ENCODE peak calls at places on chromosomes 16 and 17, in eight cellular contexts. I is dorsolateral prefrontal cortex; E is coronary artery; L is CD8-positive, alpha-beta memory T cell; Z is A549; V is OCI-LY7; N is body of pancreas; H is right lobe of liver. B is an unnamed sample.

GRCh38 chr17:29078183-29079045 is 35.5 kb downstream of the PIPOX start:
- DNase-seq in I (no peak), E (no peak), L (no peak), Z (no peak), V (no peak), N (no peak), H (no peak), B (peak)

GRCh38 chr16:89918453-89919347 is at the start of gene MC1R:
- DNase-seq in I (no peak), E (no peak), L (no peak), Z (peak), V (peak), N (no peak), H (peak), B (peak)

GRCh38 chr16:68062910-68063393 is 22.2 kb upstream of the NFATC3 start:
- DNase-seq in I (no peak), E (no peak), L (no peak), Z (no peak), V (no peak), N (no peak), H (no peak), B (no peak)

GRCh38 chr17:2707721-2708584 is 3.6 kb downstream of the CLUH start:
- DNase-seq in I (no peak), E (peak), L (no peak), Z (peak), V (peak), N (peak), H (peak), B (peak)

GRCh38 chr16:87945351-87946042 is 5.7 kb upstream of the BANP start:
- DNase-seq in I (peak), E (no peak), L (no peak), Z (peak), V (peak), N (peak), H (no peak), B (peak)

GRCh38 chr17:81648707-81649085 is 7.6 kb downstream of the PDE6G start:
- DNase-seq in I (no peak), E (no peak), L (no peak), Z (no peak), V (no peak), N (no peak), H (no peak), B (no peak)

GRCh38 chr17:45003877-45004276 is 35.8 kb upstream of the C1QL1 start:
- DNase-seq in I (no peak), E (no peak), L (no peak), Z (no peak), V (no peak), N (no peak), H (no peak), B (no peak)

GRCh38 chr16:67860589-67861398 is 12.1 kb upstream of the EDC4 start:
- DNase-seq in I (no peak), E (no peak), L (no peak), Z (peak), V (no peak), N (no peak), H (no peak), B (no peak)

GRCh38 chr16:55039042-55039441 is 108.4 kb downstream of the IRX5 start:
- DNase-seq in I (no peak), E (no peak), L (no peak), Z (no peak), V (no peak), N (no peak), H (no peak), B (no peak)

GRCh38 chr16:65122974-65123845 is 1.3 kb upstream of the CDH11 start:
- DNase-seq in I (peak), E (peak), L (no peak), Z (no peak), V (no peak), N (no peak), H (no peak), B (peak)

GRCh38 chr16:4724661-4725270 is 9.3 kb downstream of the ANKS3 start:
- DNase-seq in I (no peak), E (no peak), L (no peak), Z (no peak), V (no peak), N (no peak), H (no peak), B (peak)

GRCh38 chr17:64491034-64491860 is 5.6 kb downstream of the POLG2 start:
- DNase-seq in I (no peak), E (no peak), L (peak), Z (peak), V (peak), N (peak), H (no peak), B (peak)

GRCh38 chr17:17819561-17819995 is 17.2 kb downstream of the SREBF1 start:
- DNase-seq in I (peak), E (no peak), L (peak), Z (peak), V (no peak), N (peak), H (peak), B (peak)

GRCh38 chr17:40803617-40804082 is 3.9 kb upstream of the KRT28 start:
- DNase-seq in I (peak), E (no peak), L (peak), Z (peak), V (peak), N (peak), H (peak), B (peak)

GRCh38 chr16:52552643-52553042 is 5.7 kb upstream of the TOX3 start:
- DNase-seq in I (no peak), E (no peak), L (no peak), Z (peak), V (no peak), N (no peak), H (no peak), B (no peak)

GRCh38 chr17:81487487-81488275 is 24.9 kb downstream of the ACTG1 start:
- DNase-seq in I (no peak), E (no peak), L (peak), Z (peak), V (peak), N (peak), H (peak), B (no peak)

GRCh38 chr17:6789146-6789545 is 13.1 kb downstream of the FBXO39 start:
- DNase-seq in I (no peak), E (no peak), L (no peak), Z (no peak), V (no peak), N (no peak), H (no peak), B (no peak)

GRCh38 chr17:28946239-28946638 is 5.1 kb downstream of the PHF12 start:
- DNase-seq in I (no peak), E (no peak), L (no peak), Z (no peak), V (no peak), N (no peak), H (no peak), B (no peak)

GRCh38 chr17:35372846-35373531 is 432 bp downstream of the SLFN11 start:
- DNase-seq in I (no peak), E (no peak), L (peak), Z (no peak), V (no peak), N (peak), H (no peak), B (peak)

GRCh38 chr17:80025140-80025539 is 10.5 kb downstream of the TBC1D16 start:
- DNase-seq in I (no peak), E (no peak), L (no peak), Z (no peak), V (no peak), N (no peak), H (no peak), B (peak)

GRCh38 chr17:6643460-6644125 is 2.7 kb downstream of the TXNDC17 start:
- DNase-seq in I (no peak), E (no peak), L (no peak), Z (no peak), V (no peak), N (no peak), H (no peak), B (no peak)

GRCh38 chr17:32527146-32527545 is 40.4 kb downstream of the CDK5R1 start:
- DNase-seq in I (no peak), E (no peak), L (no peak), Z (no peak), V (no peak), N (no peak), H (no peak), B (no peak)

GRCh38 chr16:1941924-1942809 is 832 bp downstream of the MSRB1 start:
- DNase-seq in I (no peak), E (no peak), L (no peak), Z (no peak), V (peak), N (peak), H (peak), B (no peak)

GRCh38 chr17:70437656-70438055 is 268.3 kb downstream of the KCNJ2 start:
- DNase-seq in I (no peak), E (no peak), L (no peak), Z (no peak), V (no peak), N (no peak), H (no peak), B (no peak)

GRCh38 chr17:21573961-21574610 is 118.2 kb upstream of the KCNJ18 start:
- DNase-seq in I (peak), E (no peak), L (no peak), Z (no peak), V (no peak), N (peak), H (no peak), B (no peak)

GRCh38 chr17:80034654-80034976 is 1.1 kb downstream of the TBC1D16 start:
- DNase-seq in I (no peak), E (no peak), L (no peak), Z (no peak), V (no peak), N (no peak), H (no peak), B (no peak)

GRCh38 chr17:64418506-64419339 is 28.1 kb upstream of the PECAM1 start:
- DNase-seq in I (no peak), E (no peak), L (no peak), Z (peak), V (peak), N (peak), H (no peak), B (peak)

GRCh38 chr17:63694974-63695773 is 4.8 kb downstream of the LIMD2 start:
- DNase-seq in I (no peak), E (no peak), L (no peak), Z (no peak), V (peak), N (no peak), H (no peak), B (no peak)

GRCh38 chr16:16124974-16125373 is 98.3 kb downstream of the ABCC6 start:
- DNase-seq in I (no peak), E (no peak), L (no peak), Z (no peak), V (no peak), N (no peak), H (no peak), B (no peak)

GRCh38 chr17:60138769-60139437 is 10.9 kb upstream of the CA4 start:
- DNase-seq in I (peak), E (no peak), L (no peak), Z (no peak), V (no peak), N (no peak), H (peak), B (no peak)

GRCh38 chr17:54919456-54919855 is 18.8 kb downstream of the TOM1L1 start:
- DNase-seq in I (no peak), E (no peak), L (no peak), Z (no peak), V (no peak), N (no peak), H (no peak), B (no peak)

GRCh38 chr17:82487898-82488297 is 29.4 kb downstream of the NARF start:
- DNase-seq in I (no peak), E (no peak), L (no peak), Z (no peak), V (no peak), N (no peak), H (no peak), B (no peak)

GRCh38 chr17:64781013-64781392 is 118.9 kb upstream of the SMURF2 start:
- DNase-seq in I (no peak), E (no peak), L (no peak), Z (no peak), V (no peak), N (no peak), H (no peak), B (no peak)

GRCh38 chr16:18049454-18050133 is 286.9 kb downstream of the NPIPA8 start:
- DNase-seq in I (no peak), E (no peak), L (no peak), Z (no peak), V (no peak), N (no peak), H (no peak), B (no peak)

GRCh38 chr17:58516644-58517377 is 2.4 kb upstream of the MTMR4 start:
- DNase-seq in I (no peak), E (peak), L (no peak), Z (no peak), V (no peak), N (no peak), H (peak), B (no peak)

GRCh38 chr17:49742256-49742655 is 21.7 kb downstream of the FAM117A start:
- DNase-seq in I (no peak), E (no peak), L (no peak), Z (no peak), V (peak), N (no peak), H (no peak), B (no peak)

DNA sequence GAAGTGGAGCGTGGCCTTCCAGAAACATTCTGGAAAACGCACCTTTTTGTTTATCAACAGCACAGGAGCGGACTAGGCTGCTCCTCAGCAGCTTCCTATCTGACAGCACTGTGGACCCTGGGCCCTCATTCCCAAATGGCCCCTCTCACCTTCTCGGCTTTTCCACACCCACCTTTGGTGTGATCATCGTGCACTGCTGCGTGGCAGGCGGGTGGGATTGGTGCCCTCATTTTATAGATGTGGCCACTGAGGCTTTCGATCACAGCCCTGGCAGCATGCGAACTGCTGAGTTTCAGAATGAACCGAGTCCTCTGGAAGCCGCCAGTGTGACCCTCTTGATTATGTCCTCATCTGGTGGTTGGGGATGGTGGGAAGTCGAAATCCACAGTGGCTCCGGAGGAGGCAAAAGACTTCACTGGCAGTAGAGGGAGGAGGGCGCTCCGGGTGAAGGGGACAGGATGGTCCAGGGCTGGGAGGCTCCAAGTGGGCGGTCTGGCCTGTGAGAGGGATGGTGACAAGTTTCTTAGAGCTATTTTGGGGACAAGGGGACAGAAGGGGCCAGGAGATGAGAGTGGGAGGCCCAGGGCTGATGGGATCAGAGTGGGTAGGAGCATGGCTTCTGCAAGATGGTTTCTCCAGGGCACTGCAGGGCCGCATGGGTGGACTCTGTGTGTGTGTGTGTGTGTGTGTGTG is 49.5 kb downstream of the NKD1 start:
- DNase-seq in I (no peak), E (no peak), L (no peak), Z (no peak), V (no peak), N (no peak), H (no peak), B (no peak)
- H3K27ac ChIP-seq in I (no peak), E (peak), L (no peak), Z (no peak), V (no peak), N (no peak), H (no peak), B (no peak)

GRCh38 chr17:27579897-27580321 is 51.1 kb upstream of the LGALS9 start:
- DNase-seq in I (no peak), E (no peak), L (no peak), Z (no peak), V (no peak), N (no peak), H (no peak), B (no peak)
- H3K27ac ChIP-seq in I (no peak), E (peak), L (no peak), Z (peak), V (no peak), N (peak), H (no peak), B (no peak)

DNA sequence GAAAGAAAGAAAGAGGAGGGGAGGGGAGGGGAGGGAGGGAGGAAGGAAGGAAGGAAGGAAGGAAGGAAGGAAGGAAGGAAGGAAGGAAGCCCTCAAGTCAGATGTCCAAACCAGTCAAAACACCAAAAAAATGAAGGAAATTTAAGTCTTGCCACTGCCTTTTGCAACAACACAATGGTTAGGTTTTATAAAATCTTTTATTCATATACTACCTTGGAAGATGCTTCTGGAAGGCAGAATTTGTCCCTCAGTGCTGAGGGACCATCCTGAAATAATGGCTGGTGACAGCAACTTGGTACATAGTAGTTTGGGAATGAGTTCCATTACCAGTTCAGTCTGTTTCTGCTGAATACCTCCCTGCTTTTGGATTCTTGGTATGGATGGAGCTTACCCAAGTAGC is 7.9 kb downstream of the APOH start:
- DNase-seq in I (no peak), E (no peak), L (no peak), Z (no peak), V (no peak), N (no peak), H (no peak), B (no peak)
- H3K27ac ChIP-seq in I (no peak), E (no peak), L (no peak), Z (no peak), V (no peak), N (no peak), H (no peak), B (no peak)

DNA sequence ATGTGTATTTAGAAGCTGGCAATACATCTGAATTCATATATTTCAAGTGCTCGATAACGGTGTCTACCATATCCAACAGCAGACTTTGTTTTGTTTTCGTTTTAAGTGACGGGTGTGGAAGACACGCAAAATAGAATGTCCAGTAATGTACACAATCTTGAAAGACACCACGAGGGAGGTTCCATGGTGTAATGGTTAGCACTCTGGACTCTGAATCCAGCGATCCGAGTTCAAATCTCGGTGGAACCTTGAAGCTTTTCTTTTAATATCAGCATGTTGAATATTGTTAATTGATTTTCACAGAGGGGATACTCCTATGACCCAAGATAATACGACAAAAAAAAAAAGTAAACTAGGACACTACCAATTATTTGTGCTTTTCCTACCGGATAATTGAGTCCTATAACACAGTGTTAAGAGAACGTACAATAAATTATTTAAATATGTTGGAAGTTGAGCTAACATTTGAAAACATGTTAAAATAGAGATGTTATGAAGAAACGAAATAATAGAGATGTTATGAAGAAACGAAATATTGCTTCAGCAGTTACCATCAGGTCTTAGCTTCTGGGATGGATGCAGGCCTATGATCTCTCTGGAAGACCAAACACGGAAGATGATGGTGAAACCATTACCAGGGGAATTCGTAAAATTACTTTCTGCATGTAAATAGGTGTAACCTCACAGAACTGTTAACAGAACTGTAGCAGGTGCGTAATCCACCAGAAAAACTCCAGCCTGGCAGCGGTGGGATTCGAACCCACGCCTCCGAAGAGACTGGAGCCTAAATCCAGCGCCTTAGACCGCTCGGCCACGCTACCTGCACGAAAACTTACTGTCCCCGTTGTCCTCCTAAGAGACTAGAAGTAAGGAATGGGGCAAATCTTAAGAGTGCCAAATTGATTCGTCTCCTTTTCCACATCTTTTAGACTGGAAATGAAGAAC is 1.5 kb upstream of the ALOXE3 start:
- DNase-seq in I (peak), E (peak), L (peak), Z (peak), V (peak), N (peak), H (peak), B (peak)
- H3K27ac ChIP-seq in I (peak), E (peak), L (peak), Z (peak), V (peak), N (peak), H (peak), B (no peak)

GRCh38 chr16:10282367-10282766 is 100.1 kb upstream of the GRIN2A start:
- DNase-seq in I (no peak), E (no peak), L (no peak), Z (no peak), V (no peak), N (no peak), H (no peak), B (no peak)
- H3K27ac ChIP-seq in I (no peak), E (no peak), L (no peak), Z (no peak), V (no peak), N (no peak), H (no peak), B (no peak)

GRCh38 chr16:84594725-84595038 is 23.2 kb downstream of the COTL1 start:
- DNase-seq in I (no peak), E (no peak), L (no peak), Z (no peak), V (no peak), N (no peak), H (no peak), B (no peak)

GRCh38 chr16:84596801-84597517 is 20.9 kb downstream of the COTL1 start:
- DNase-seq in I (no peak), E (no peak), L (no peak), Z (no peak), V (no peak), N (no peak), H (no peak), B (no peak)

GRCh38 chr16:84597518-84598390 is 20.1 kb downstream of the COTL1 start:
- DNase-seq in I (no peak), E (no peak), L (no peak), Z (no peak), V (peak), N (peak), H (no peak), B (no peak)

GRCh38 chr16:84595052-84595481 is 22.8 kb downstream of the COTL1 start:
- DNase-seq in I (no peak), E (no peak), L (no peak), Z (no peak), V (peak), N (peak), H (no peak), B (no peak)

GRCh38 chr16:84596161-84596560 is 21.7 kb downstream of the COTL1 start:
- DNase-seq in I (no peak), E (no peak), L (no peak), Z (no peak), V (no peak), N (no peak), H (no peak), B (no peak)
- H3K27ac ChIP-seq in I (no peak), E (no peak), L (peak), Z (peak), V (peak), N (no peak), H (no peak), B (no peak)

GRCh38 chr16:66741971-66742396 is 9.4 kb downstream of the DYNC1LI2 start:
- DNase-seq in I (no peak), E (no peak), L (no peak), Z (no peak), V (no peak), N (no peak), H (no peak), B (no peak)

GRCh38 chr16:66740010-66740409 is 11.4 kb downstream of the DYNC1LI2 start:
- DNase-seq in I (no peak), E (no peak), L (peak), Z (peak), V (peak), N (peak), H (no peak), B (peak)

GRCh38 chr16:66740533-66740932 is 10.9 kb downstream of the DYNC1LI2 start:
- DNase-seq in I (no peak), E (no peak), L (no peak), Z (peak), V (no peak), N (no peak), H (no peak), B (no peak)

GRCh38 chr16:66741131-66741900 is 10.1 kb downstream of the DYNC1LI2 start:
- DNase-seq in I (peak), E (peak), L (no peak), Z (peak), V (no peak), N (peak), H (peak), B (peak)

GRCh38 chr16:66742409-66742808 is 9.0 kb downstream of the DYNC1LI2 start:
- DNase-seq in I (no peak), E (no peak), L (no peak), Z (no peak), V (no peak), N (no peak), H (no peak), B (no peak)
- H3K27ac ChIP-seq in I (peak), E (peak), L (no peak), Z (peak), V (no peak), N (no peak), H (peak), B (no peak)

B was measured in SJCRH30.